ENCODE peak calls at places on chromosome 2, in eight cellular contexts. Q is GM23338; I is thoracic aorta; S is IMR-90; F is pancreas; H is CD4-positive, CD25-positive, alpha-beta regulatory T cell; G is A549; Z is tibial artery. J is an unnamed sample.
A peak's percentile ranks its signal among the peaks of the same experiment; 100 is the strongest.

GRCh38 chr2:236617221-236617737 is 47.7 kb downstream of the ACKR3 start:
- DNase-seq in Q (no peak), I (no peak), S (no peak), F (no peak), H (no peak), G (no peak), Z (no peak), J (no peak)

GRCh38 chr2:43013821-43014345 is 212.5 kb downstream of the ZFP36L2 start:
- DNase-seq in Q (peak; percentile 38), I (no peak), S (no peak), F (no peak), H (no peak), G (no peak), Z (peak; percentile 12), J (no peak)

GRCh38 chr2:146523218-146523617 is 1321.6 kb upstream of the ACVR2A start:
- DNase-seq in Q (peak; percentile 18), I (no peak), S (peak; percentile 9), F (no peak), H (no peak), G (no peak), Z (no peak), J (no peak)

GRCh38 chr2:137964066-137964858 is at the start of gene HNMT:
- DNase-seq in Q (peak; percentile 49), I (no peak), S (peak; percentile 55), F (peak; percentile 39), H (no peak), G (peak; percentile 66), Z (peak; percentile 44), J (peak; percentile 78)

GRCh38 chr2:41697389-41697788 is 350.4 kb upstream of the PKDCC start:
- DNase-seq in Q (no peak), I (no peak), S (no peak), F (no peak), H (no peak), G (no peak), Z (no peak), J (no peak)

GRCh38 chr2:170017848-170018492 is 160.0 kb upstream of the MYO3B start:
- DNase-seq in Q (no peak), I (no peak), S (peak; percentile 19), F (no peak), H (no peak), G (no peak), Z (no peak), J (no peak)

GRCh38 chr2:137865954-137866540 is 98.2 kb upstream of the HNMT start:
- DNase-seq in Q (peak; percentile 80), I (no peak), S (peak; percentile 39), F (peak; percentile 15), H (no peak), G (peak; percentile 67), Z (no peak), J (no peak)

GRCh38 chr2:20203521-20204225 is 21.3 kb downstream of the SDC1 start:
- DNase-seq in Q (no peak), I (no peak), S (no peak), F (no peak), H (no peak), G (no peak), Z (no peak), J (no peak)

GRCh38 chr2:15634846-15635490 is 43.3 kb downstream of the DDX1 start:
- DNase-seq in Q (no peak), I (no peak), S (no peak), F (no peak), H (no peak), G (no peak), Z (no peak), J (no peak)

GRCh38 chr2:78861546-78861945 is 164.0 kb upstream of the REG3G start:
- DNase-seq in Q (peak; percentile 74), I (no peak), S (no peak), F (peak; percentile 12), H (no peak), G (peak; percentile 29), Z (no peak), J (no peak)

GRCh38 chr2:260507-261161 is 3.2 kb downstream of the SH3YL1 start:
- DNase-seq in Q (no peak), I (no peak), S (peak; percentile 86), F (no peak), H (no peak), G (no peak), Z (no peak), J (no peak)

GRCh38 chr2:45823723-45824206 is 172.3 kb downstream of the PRKCE start:
- DNase-seq in Q (no peak), I (peak; percentile 52), S (no peak), F (peak; percentile 89), H (no peak), G (peak; percentile 16), Z (peak; percentile 83), J (peak; percentile 78)

GRCh38 chr2:64485961-64486360 is 32.0 kb downstream of the LGALSL start:
- DNase-seq in Q (no peak), I (no peak), S (no peak), F (no peak), H (no peak), G (peak; percentile 12), Z (no peak), J (peak; percentile 71)

GRCh38 chr2:166091439-166091838 is 36.4 kb downstream of the SCN1A start:
- DNase-seq in Q (peak; percentile 13), I (no peak), S (peak; percentile 32), F (no peak), H (no peak), G (peak; percentile 22), Z (no peak), J (no peak)

GRCh38 chr2:5057895-5058294 is 634.3 kb upstream of the SOX11 start:
- DNase-seq in Q (no peak), I (no peak), S (no peak), F (no peak), H (no peak), G (no peak), Z (no peak), J (no peak)

GRCh38 chr2:232897971-232898408 is 27.9 kb downstream of the SNORC start:
- DNase-seq in Q (no peak), I (no peak), S (no peak), F (no peak), H (no peak), G (no peak), Z (no peak), J (no peak)

GRCh38 chr2:232382331-232383225 is 4.0 kb downstream of the ALPP start:
- DNase-seq in Q (no peak), I (no peak), S (no peak), F (no peak), H (no peak), G (no peak), Z (no peak), J (no peak)

GRCh38 chr2:172431993-172432392 is 4.6 kb downstream of the ITGA6 start:
- DNase-seq in Q (no peak), I (no peak), S (no peak), F (no peak), H (no peak), G (no peak), Z (no peak), J (no peak)
- H3K4me1 ChIP-seq in Q (peaks cover 83% of the 10 kb centered on the region), I (peaks cover 5% of the 10 kb centered on the region), S (peaks cover 7% of the 10 kb centered on the region), F (peaks cover 67% of the 10 kb centered on the region), H (peaks cover 91% of the 10 kb centered on the region), G (peaks cover 28% of the 10 kb centered on the region), Z (peaks cover 9% of the 10 kb centered on the region), J (peaks cover 78% of the 10 kb centered on the region)

GRCh38 chr2:222572761-222573174 is 83.1 kb downstream of the FARSB start:
- DNase-seq in Q (no peak), I (no peak), S (peak; percentile 62), F (no peak), H (no peak), G (peak; percentile 18), Z (no peak), J (no peak)

GRCh38 chr2:222568866-222569265 is 87.0 kb downstream of the FARSB start:
- DNase-seq in Q (peak; percentile 32), I (no peak), S (peak; percentile 85), F (no peak), H (no peak), G (no peak), Z (no peak), J (no peak)

GRCh38 chr2:222566229-222566628 is 89.7 kb downstream of the FARSB start:
- DNase-seq in Q (no peak), I (no peak), S (no peak), F (no peak), H (no peak), G (no peak), Z (no peak), J (no peak)

GRCh38 chr2:222572264-222572721 is 83.6 kb downstream of the FARSB start:
- DNase-seq in Q (no peak), I (no peak), S (no peak), F (no peak), H (no peak), G (no peak), Z (no peak), J (no peak)

DNA sequence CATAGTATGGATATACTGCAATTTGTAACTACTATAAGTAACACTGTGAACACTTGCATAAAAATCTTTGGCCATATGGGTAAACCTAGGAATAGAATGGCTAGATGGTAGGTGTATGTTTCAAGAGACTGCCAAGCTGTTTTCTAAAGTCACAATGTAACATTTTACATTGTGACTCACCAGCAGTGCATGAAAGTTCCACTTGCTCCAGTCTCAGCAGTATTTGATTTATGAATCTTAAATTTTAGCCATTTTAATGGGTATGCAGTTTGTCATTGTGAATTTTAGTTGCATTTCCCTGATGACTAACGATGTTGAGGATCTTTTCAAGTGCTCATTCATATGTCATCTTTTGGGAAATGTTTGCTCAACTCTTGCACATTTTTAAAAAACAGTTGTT is 86.1 kb downstream of the FARSB start:
- DNase-seq in Q (no peak), I (no peak), S (peak; percentile 35), F (no peak), H (no peak), G (no peak), Z (no peak), J (no peak)
- H3K4me1 ChIP-seq in Q (no peaks in the 10 kb centered on the region), I (peaks cover 7% of the 10 kb centered on the region), S (peaks cover 2% of the 10 kb centered on the region), F (no peaks in the 10 kb centered on the region), H (no peaks in the 10 kb centered on the region), G (peaks cover 22% of the 10 kb centered on the region), Z (no peaks in the 10 kb centered on the region), J (peaks cover 12% of the 10 kb centered on the region)

DNA sequence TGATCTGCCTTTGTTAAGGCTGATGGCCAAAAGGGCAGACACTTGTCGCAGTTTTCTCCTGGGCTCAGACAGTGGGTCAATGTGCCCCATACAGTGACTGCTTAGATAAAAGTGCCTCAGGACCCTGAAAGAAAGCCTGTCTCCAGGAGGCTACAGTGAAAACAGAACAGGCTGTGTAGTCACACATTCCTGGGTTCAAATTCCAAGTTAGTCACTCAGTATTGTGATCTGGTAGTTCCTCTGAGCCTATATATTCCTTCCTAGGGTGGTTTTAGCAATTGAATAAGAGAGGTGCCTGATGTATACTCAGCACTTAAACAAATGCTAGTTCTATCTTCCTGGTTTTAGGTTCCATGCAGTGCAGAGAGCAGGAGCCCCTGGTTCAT is 54.4 kb downstream of the RPL37A start:
- DNase-seq in Q (peak; percentile 33), I (no peak), S (peak; percentile 78), F (no peak), H (no peak), G (no peak), Z (no peak), J (no peak)
- H3K4me1 ChIP-seq in Q (peaks cover 13% of the 10 kb centered on the region), I (peaks cover 41% of the 10 kb centered on the region), S (peaks cover 55% of the 10 kb centered on the region), F (peaks cover 29% of the 10 kb centered on the region), H (no peaks in the 10 kb centered on the region), G (peaks cover 3% of the 10 kb centered on the region), Z (peaks cover 77% of the 10 kb centered on the region), J (peaks cover 32% of the 10 kb centered on the region)

DNA sequence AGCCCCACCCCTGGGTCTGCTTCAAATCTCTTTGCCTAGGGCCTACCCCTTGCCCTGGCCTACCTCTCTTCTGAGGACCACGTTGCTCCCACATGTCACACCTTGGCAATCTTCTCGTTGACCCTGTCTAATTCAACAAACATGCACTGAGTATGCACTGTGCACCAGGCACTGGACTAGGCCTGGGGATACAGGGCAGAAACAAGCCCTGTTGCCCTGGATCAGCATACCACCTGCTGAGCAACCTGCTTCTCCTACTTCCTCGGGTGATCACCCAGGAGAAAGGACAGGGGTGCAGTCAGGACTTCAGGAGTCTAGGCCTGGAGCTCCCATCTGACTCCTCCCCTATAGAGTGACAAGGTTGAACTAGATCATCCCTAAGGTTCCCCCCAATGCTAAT is 9.7 kb downstream of the WNT10A start:
- DNase-seq in Q (no peak), I (no peak), S (no peak), F (no peak), H (no peak), G (no peak), Z (no peak), J (no peak)
- H3K4me1 ChIP-seq in Q (peaks cover 11% of the 10 kb centered on the region), I (peaks cover 7% of the 10 kb centered on the region), S (peaks cover 5% of the 10 kb centered on the region), F (no peaks in the 10 kb centered on the region), H (peaks cover 46% of the 10 kb centered on the region), G (peaks cover 14% of the 10 kb centered on the region), Z (peaks cover 11% of the 10 kb centered on the region), J (peaks cover 46% of the 10 kb centered on the region)